ENCODE peak calls at places on chromosomes 12 and 14, in nine cellular contexts. L is ovary; K is activated CD8-positive, alpha-beta T cell treated with anti-CD3 and anti-CD28 coated beads for 36 hours; U is fibroblast of mammary gland; C is progenitor cell of endocrine pancreas; R is endothelial cell; A is neural progenitor cell; Q is AG10803; T is OCI-LY7. N is an unnamed sample.

GRCh38 chr12:32586390-32586789 is 92.7 kb upstream of the DNM1L start:
- DNase-seq in L (no peak), K (no peak), U (peak; percentile 75), C (no peak), R (no peak), A (no peak), Q (peak; percentile 30), T (no peak), N (no peak)

GRCh38 chr12:133201888-133202287 is 20.6 kb downstream of the ZNF268 start:
- DNase-seq in L (no peak), K (no peak), U (no peak), C (no peak), R (no peak), A (no peak), Q (no peak), T (no peak), N (no peak)

GRCh38 chr14:68460541-68460940 is 332.3 kb downstream of the ZFP36L1 start:
- DNase-seq in L (no peak), K (no peak), U (no peak), C (no peak), R (no peak), A (no peak), Q (no peak), T (no peak), N (no peak)

GRCh38 chr12:113359939-113360748 is 1.8 kb downstream of the PLBD2 start:
- DNase-seq in L (peak; percentile 30), K (peak; percentile 22), U (peak; percentile 43), C (no peak), R (no peak), A (no peak), Q (peak; percentile 21), T (no peak), N (no peak)

GRCh38 chr12:69154585-69155363 is 84.6 kb upstream of the CPSF6 start:
- DNase-seq in L (peak; percentile 46), K (peak; percentile 90), U (peak; percentile 72), C (peak; percentile 38), R (peak; percentile 59), A (peak; percentile 85), Q (peak; percentile 52), T (peak; percentile 84), N (peak; percentile 66)

GRCh38 chr12:58888131-58888783 is 32.0 kb downstream of the LRIG3 start:
- DNase-seq in L (peak; percentile 22), K (no peak), U (peak; percentile 77), C (no peak), R (no peak), A (no peak), Q (peak; percentile 90), T (no peak), N (no peak)

GRCh38 chr12:90854136-90854689 is 100.8 kb downstream of the CCER1 start:
- DNase-seq in L (no peak), K (peak; percentile 11), U (peak; percentile 68), C (no peak), R (peak; percentile 21), A (peak; percentile 75), Q (peak; percentile 55), T (peak; percentile 40), N (peak; percentile 16)

GRCh38 chr12:100375023-100375737 is 18.3 kb downstream of the SLC17A8 start:
- DNase-seq in L (peak; percentile 80), K (no peak), U (peak; percentile 68), C (no peak), R (no peak), A (peak; percentile 33), Q (peak; percentile 76), T (no peak), N (no peak)

GRCh38 chr14:31950760-31951637 is 126.1 kb upstream of the ARHGAP5 start:
- DNase-seq in L (peak; percentile 58), K (no peak), U (peak; percentile 62), C (peak; percentile 53), R (no peak), A (peak; percentile 69), Q (peak; percentile 39), T (no peak), N (no peak)

GRCh38 chr12:90020006-90020405 is 311.4 kb upstream of the ATP2B1 start:
- DNase-seq in L (no peak), K (no peak), U (peak; percentile 63), C (no peak), R (no peak), A (no peak), Q (peak; percentile 81), T (no peak), N (no peak)

GRCh38 chr12:18552829-18553228 is 185.0 kb downstream of the PLCZ1 start:
- DNase-seq in L (no peak), K (no peak), U (no peak), C (no peak), R (no peak), A (peak; percentile 10), Q (no peak), T (no peak), N (no peak)

GRCh38 chr14:101233861-101234587 is 327.3 kb upstream of the DIO3 start:
- DNase-seq in L (no peak), K (no peak), U (no peak), C (no peak), R (no peak), A (peak; percentile 31), Q (no peak), T (no peak), N (no peak)

GRCh38 chr12:2697057-2697456 is 97.7 kb upstream of the FKBP4 start:
- DNase-seq in L (no peak), K (no peak), U (no peak), C (no peak), R (no peak), A (no peak), Q (no peak), T (no peak), N (no peak)
- TF ChIP-seq CTCF in L (no peak), K (no peak), U (no peak), C (no peak), R (no peak), A (no peak), Q (no peak), T (no peak), N (no peak)

GRCh38 chr14:30655658-30656057 is 33.5 kb downstream of the SCFD1 start:
- DNase-seq in L (no peak), K (no peak), U (no peak), C (no peak), R (no peak), A (no peak), Q (no peak), T (no peak), N (no peak)

GRCh38 chr14:30658645-30659044 is 36.5 kb downstream of the SCFD1 start:
- DNase-seq in L (no peak), K (no peak), U (no peak), C (no peak), R (no peak), A (no peak), Q (no peak), T (no peak), N (no peak)

GRCh38 chr14:30657050-30657449 is 34.9 kb downstream of the SCFD1 start:
- DNase-seq in L (no peak), K (no peak), U (no peak), C (no peak), R (no peak), A (no peak), Q (no peak), T (no peak), N (no peak)

GRCh38 chr14:30656190-30656632 is 34.1 kb downstream of the SCFD1 start:
- DNase-seq in L (no peak), K (peak; percentile 43), U (peak; percentile 63), C (no peak), R (peak; percentile 54), A (peak; percentile 51), Q (peak; percentile 40), T (peak; percentile 60), N (peak; percentile 14)

GRCh38 chr14:30657606-30658163 is 35.6 kb downstream of the SCFD1 start:
- DNase-seq in L (no peak), K (no peak), U (peak; percentile 14), C (no peak), R (no peak), A (no peak), Q (peak; percentile 11), T (peak; percentile 29), N (no peak)
- TF ChIP-seq CTCF in L (no peak), K (peak; percentile 50), U (peak; percentile 25), C (peak; percentile 44), R (peak; percentile 66), A (peak; percentile 49), Q (peak; percentile 49), T (peak; percentile 76), N (no peak)

GRCh38 chr12:6843118-6843902 is 2.6 kb downstream of the GNB3 start:
- DNase-seq in L (no peak), K (no peak), U (no peak), C (no peak), R (peak; percentile 36), A (peak; percentile 37), Q (no peak), T (peak; percentile 68), N (no peak)
- TF ChIP-seq CTCF in L (no peak), K (no peak), U (no peak), C (peak; percentile 41), R (peak; percentile 17), A (peak; percentile 15), Q (no peak), T (peak; percentile 55), N (no peak)

GRCh38 chr12:101875112-101875961 is 2.0 kb upstream of the DRAM1 start:
- DNase-seq in L (no peak), K (no peak), U (no peak), C (no peak), R (no peak), A (no peak), Q (peak; percentile 31), T (no peak), N (no peak)

GRCh38 chr12:101881228-101881627 is 3.8 kb downstream of the DRAM1 start:
- DNase-seq in L (no peak), K (no peak), U (no peak), C (no peak), R (no peak), A (no peak), Q (no peak), T (no peak), N (no peak)

GRCh38 chr12:101877816-101878811 is 734 bp downstream of the DRAM1 start:
- DNase-seq in L (peak; percentile 35), K (no peak), U (no peak), C (peak; percentile 13), R (no peak), A (no peak), Q (peak; percentile 32), T (no peak), N (peak; percentile 37)

GRCh38 chr12:101880769-101881168 is 3.4 kb downstream of the DRAM1 start:
- DNase-seq in L (no peak), K (no peak), U (no peak), C (no peak), R (no peak), A (no peak), Q (no peak), T (no peak), N (no peak)

DNA sequence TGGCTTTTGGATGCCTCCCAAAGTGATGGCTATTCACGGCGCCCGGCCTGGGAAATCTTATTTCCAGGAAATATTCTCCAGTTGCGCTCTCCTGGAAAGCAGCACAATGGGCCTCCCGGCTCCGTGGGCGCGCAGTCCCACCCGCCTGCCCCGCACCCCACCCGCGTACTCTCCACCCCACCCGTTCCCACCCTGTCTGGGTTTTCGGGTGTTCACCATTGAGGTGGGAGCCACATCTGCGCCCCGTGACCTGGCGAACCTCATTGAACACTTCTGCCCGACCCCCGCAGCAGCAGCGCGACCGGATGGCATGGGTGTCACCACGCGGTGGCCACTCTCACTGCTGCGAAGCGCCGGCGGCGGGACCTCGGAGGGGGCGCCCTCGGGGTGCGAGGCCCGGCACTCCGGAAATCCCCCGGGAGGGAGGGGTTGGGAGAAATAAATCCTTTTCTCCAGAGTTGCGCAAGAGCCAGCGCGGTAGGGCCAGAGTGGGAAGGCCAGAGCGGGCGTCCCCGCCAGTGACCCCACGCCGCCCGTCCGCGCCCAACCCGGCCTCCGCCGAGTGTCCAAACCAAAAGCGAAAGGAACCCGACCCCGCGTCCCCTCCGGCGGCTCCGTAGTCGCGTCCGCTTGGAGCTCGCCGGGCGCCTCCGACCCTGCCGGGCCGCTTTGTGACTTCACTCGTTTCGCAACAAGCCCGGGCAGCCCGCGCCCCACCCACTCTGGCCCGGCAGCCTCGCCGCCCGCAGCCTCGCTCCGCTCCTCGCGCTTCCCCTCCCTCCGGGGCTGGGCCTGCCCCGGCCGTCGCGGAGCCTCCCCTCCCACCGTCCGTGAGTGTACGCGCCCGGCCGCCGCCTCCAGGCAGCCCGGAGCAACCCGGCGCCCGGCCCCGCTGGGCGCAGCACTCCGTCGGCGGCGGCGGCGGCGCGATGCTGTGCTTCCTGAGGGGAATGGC is at the start of gene DRAM1:
- DNase-seq in L (peak; percentile 91), K (peak; percentile 85), U (peak; percentile 86), C (peak; percentile 69), R (peak; percentile 81), A (peak; percentile 86), Q (peak; percentile 93), T (peak; percentile 34), N (peak; percentile 90)
- TF ChIP-seq CTCF in L (no peak), K (no peak), U (no peak), C (peak; percentile 31), R (no peak), A (peak; percentile 25), Q (no peak), T (no peak), N (peak; percentile 28)